ENCODE peak calls at places on chromosome 21, in eight cellular contexts. S, Q, R, N, Y, X, O and F are unnamed samples.

GRCh38 chr21:41627428-41627827 is 119.5 kb upstream of the TMPRSS2 start:
- DNase-seq in S (no peak), Q (no peak), R (peak; percentile 47), N (no peak), Y (peak; percentile 18), X (no peak), O (no peak), F (no peak)

GRCh38 chr21:15617968-15618367 is 111.8 kb upstream of the USP25 start:
- DNase-seq in S (no peak), Q (no peak), R (peak; percentile 21), N (no peak), Y (no peak), X (no peak), O (no peak), F (peak; percentile 59)

GRCh38 chr21:34695434-34695833 is 26.6 kb downstream of the CLIC6 start:
- DNase-seq in S (no peak), Q (no peak), R (no peak), N (no peak), Y (no peak), X (no peak), O (no peak), F (no peak)

GRCh38 chr21:35136586-35137254 is 87.6 kb upstream of the RUNX1 start:
- DNase-seq in S (no peak), Q (no peak), R (peak; percentile 62), N (no peak), Y (no peak), X (no peak), O (no peak), F (no peak)

GRCh38 chr21:41966872-41967621 is 13.2 kb upstream of the C2CD2 start:
- DNase-seq in S (no peak), Q (no peak), R (no peak), N (no peak), Y (peak; percentile 30), X (peak; percentile 47), O (no peak), F (no peak)

GRCh38 chr21:34276711-34277425 is 86.9 kb upstream of the KCNE2 start:
- DNase-seq in S (peak; percentile 40), Q (no peak), R (no peak), N (no peak), Y (no peak), X (no peak), O (no peak), F (no peak)

GRCh38 chr21:38597436-38597835 is 99.2 kb upstream of the ERG start:
- DNase-seq in S (no peak), Q (no peak), R (no peak), N (no peak), Y (no peak), X (no peak), O (no peak), F (no peak)

GRCh38 chr21:40841524-40842196 is 5.3 kb downstream of the DSCAM start:
- DNase-seq in S (no peak), Q (no peak), R (no peak), N (peak; percentile 65), Y (no peak), X (no peak), O (no peak), F (no peak)

GRCh38 chr21:8989261-8989882 is 1532.0 kb upstream of the TPTE start:
- DNase-seq in S (no peak), Q (no peak), R (no peak), N (no peak), Y (no peak), X (no peak), O (no peak), F (no peak)

GRCh38 chr21:42733874-42734273 is 80.5 kb downstream of the PDE9A start:
- DNase-seq in S (no peak), Q (no peak), R (no peak), N (no peak), Y (no peak), X (no peak), O (no peak), F (no peak)